ENCODE peak calls at places on chromosomes 13 and 19, in eight cellular contexts. One of them, this sample, is unnamed.

GRCh38 chr19:17720487-17720839 is 1.2 kb downstream of the MAP1S start:
- DNase-seq in ascending aorta: no peak
- DNase-seq in CD4-positive, alpha-beta T cell: no peak
- DNase-seq in Panc1: no peak
- DNase-seq in heart right ventricle: no peak
- DNase-seq in H9: no peak
- DNase-seq in RWPE2: no peak
- DNase-seq in neuronal stem cell: no peak
- DNase-seq in this sample: no peak

GRCh38 chr19:54739587-54740497 is 1.5 kb downstream of the KIR2DL3 start:
- DNase-seq in ascending aorta: no peak
- DNase-seq in CD4-positive, alpha-beta T cell: no peak
- DNase-seq in Panc1: no peak
- DNase-seq in heart right ventricle: no peak
- DNase-seq in H9: no peak
- DNase-seq in RWPE2: no peak
- DNase-seq in neuronal stem cell: no peak
- DNase-seq in this sample: no peak

GRCh38 chr13:23365652-23366051 is 67.8 kb downstream of the SACS start:
- DNase-seq in ascending aorta: no peak
- DNase-seq in CD4-positive, alpha-beta T cell: no peak
- DNase-seq in Panc1: no peak
- DNase-seq in heart right ventricle: no peak
- DNase-seq in H9: no peak
- DNase-seq in RWPE2: no peak
- DNase-seq in neuronal stem cell: no peak
- DNase-seq in this sample: no peak

GRCh38 chr19:55495646-55496349 is 7.6 kb downstream of the SSC5D start:
- DNase-seq in ascending aorta: no peak
- DNase-seq in CD4-positive, alpha-beta T cell: no peak
- DNase-seq in Panc1: no peak
- DNase-seq in heart right ventricle: no peak
- DNase-seq in H9: peak
- DNase-seq in RWPE2: no peak
- DNase-seq in neuronal stem cell: no peak
- DNase-seq in this sample: no peak

GRCh38 chr13:43742911-43743310 is 43.9 kb downstream of the ENOX1 start:
- DNase-seq in ascending aorta: no peak
- DNase-seq in CD4-positive, alpha-beta T cell: no peak
- DNase-seq in Panc1: no peak
- DNase-seq in heart right ventricle: no peak
- DNase-seq in H9: no peak
- DNase-seq in RWPE2: no peak
- DNase-seq in neuronal stem cell: no peak
- DNase-seq in this sample: no peak

GRCh38 chr13:76856141-76856571 is 30.0 kb downstream of the KCTD12 start:
- DNase-seq in ascending aorta: no peak
- DNase-seq in CD4-positive, alpha-beta T cell: no peak
- DNase-seq in Panc1: no peak
- DNase-seq in heart right ventricle: no peak
- DNase-seq in H9: no peak
- DNase-seq in RWPE2: peak
- DNase-seq in neuronal stem cell: no peak
- DNase-seq in this sample: no peak

GRCh38 chr19:40623403-40624239 is 22.5 kb downstream of the LTBP4 start:
- DNase-seq in ascending aorta: peak
- DNase-seq in CD4-positive, alpha-beta T cell: no peak
- DNase-seq in Panc1: no peak
- DNase-seq in heart right ventricle: no peak
- DNase-seq in H9: peak
- DNase-seq in RWPE2: peak
- DNase-seq in neuronal stem cell: no peak
- DNase-seq in this sample: peak

GRCh38 chr19:16894080-16894479 is 5.3 kb downstream of the F2RL3 start:
- DNase-seq in ascending aorta: no peak
- DNase-seq in CD4-positive, alpha-beta T cell: no peak
- DNase-seq in Panc1: no peak
- DNase-seq in heart right ventricle: no peak
- DNase-seq in H9: no peak
- DNase-seq in RWPE2: no peak
- DNase-seq in neuronal stem cell: no peak
- DNase-seq in this sample: peak

GRCh38 chr19:19026299-19026971 is 6.9 kb downstream of the SUGP2 start:
- DNase-seq in ascending aorta: no peak
- DNase-seq in CD4-positive, alpha-beta T cell: no peak
- DNase-seq in Panc1: no peak
- DNase-seq in heart right ventricle: no peak
- DNase-seq in H9: no peak
- DNase-seq in RWPE2: no peak
- DNase-seq in neuronal stem cell: no peak
- DNase-seq in this sample: no peak

GRCh38 chr13:113073942-113074341 is 31.6 kb upstream of the F7 start:
- DNase-seq in ascending aorta: no peak
- DNase-seq in CD4-positive, alpha-beta T cell: no peak
- DNase-seq in Panc1: no peak
- DNase-seq in heart right ventricle: no peak
- DNase-seq in H9: no peak
- DNase-seq in RWPE2: no peak
- DNase-seq in neuronal stem cell: no peak
- DNase-seq in this sample: no peak

GRCh38 chr19:46115396-46116109 is 8.9 kb downstream of the IGFL3 start:
- DNase-seq in ascending aorta: no peak
- DNase-seq in CD4-positive, alpha-beta T cell: no peak
- DNase-seq in Panc1: no peak
- DNase-seq in heart right ventricle: no peak
- DNase-seq in H9: no peak
- DNase-seq in RWPE2: no peak
- DNase-seq in neuronal stem cell: no peak
- DNase-seq in this sample: no peak
- H3K27ac ChIP-seq in ascending aorta: no peak
- H3K27ac ChIP-seq in CD4-positive, alpha-beta T cell: no peak
- H3K27ac ChIP-seq in Panc1: no peak
- H3K27ac ChIP-seq in heart right ventricle: no peak
- H3K27ac ChIP-seq in H9: no peak
- H3K27ac ChIP-seq in RWPE2: peak
- H3K27ac ChIP-seq in neuronal stem cell: no peak
- H3K27ac ChIP-seq in this sample: no peak

GRCh38 chr13:74301200-74302063 is 167.2 kb upstream of the KLF12 start:
- DNase-seq in ascending aorta: no peak
- DNase-seq in CD4-positive, alpha-beta T cell: no peak
- DNase-seq in Panc1: no peak
- DNase-seq in heart right ventricle: no peak
- DNase-seq in H9: no peak
- DNase-seq in RWPE2: no peak
- DNase-seq in neuronal stem cell: no peak
- DNase-seq in this sample: no peak
- H3K27ac ChIP-seq in ascending aorta: peak
- H3K27ac ChIP-seq in CD4-positive, alpha-beta T cell: no peak
- H3K27ac ChIP-seq in Panc1: no peak
- H3K27ac ChIP-seq in heart right ventricle: peak
- H3K27ac ChIP-seq in H9: no peak
- H3K27ac ChIP-seq in RWPE2: no peak
- H3K27ac ChIP-seq in neuronal stem cell: no peak
- H3K27ac ChIP-seq in this sample: no peak

GRCh38 chr13:99416411-99417121 is 84.7 kb upstream of the TM9SF2 start:
- DNase-seq in ascending aorta: peak
- DNase-seq in CD4-positive, alpha-beta T cell: peak
- DNase-seq in Panc1: no peak
- DNase-seq in heart right ventricle: no peak
- DNase-seq in H9: no peak
- DNase-seq in RWPE2: no peak
- DNase-seq in neuronal stem cell: no peak
- DNase-seq in this sample: no peak

GRCh38 chr13:99419591-99420243 is 81.6 kb upstream of the TM9SF2 start:
- DNase-seq in ascending aorta: peak
- DNase-seq in CD4-positive, alpha-beta T cell: no peak
- DNase-seq in Panc1: no peak
- DNase-seq in heart right ventricle: no peak
- DNase-seq in H9: no peak
- DNase-seq in RWPE2: no peak
- DNase-seq in neuronal stem cell: no peak
- DNase-seq in this sample: no peak

GRCh38 chr13:99417151-99417820 is 84.0 kb upstream of the TM9SF2 start:
- DNase-seq in ascending aorta: peak
- DNase-seq in CD4-positive, alpha-beta T cell: peak
- DNase-seq in Panc1: no peak
- DNase-seq in heart right ventricle: no peak
- DNase-seq in H9: peak
- DNase-seq in RWPE2: no peak
- DNase-seq in neuronal stem cell: no peak
- DNase-seq in this sample: no peak

GRCh38 chr13:99417821-99418662 is 83.2 kb upstream of the TM9SF2 start:
- DNase-seq in ascending aorta: peak
- DNase-seq in CD4-positive, alpha-beta T cell: no peak
- DNase-seq in Panc1: no peak
- DNase-seq in heart right ventricle: no peak
- DNase-seq in H9: no peak
- DNase-seq in RWPE2: no peak
- DNase-seq in neuronal stem cell: no peak
- DNase-seq in this sample: no peak

DNA sequence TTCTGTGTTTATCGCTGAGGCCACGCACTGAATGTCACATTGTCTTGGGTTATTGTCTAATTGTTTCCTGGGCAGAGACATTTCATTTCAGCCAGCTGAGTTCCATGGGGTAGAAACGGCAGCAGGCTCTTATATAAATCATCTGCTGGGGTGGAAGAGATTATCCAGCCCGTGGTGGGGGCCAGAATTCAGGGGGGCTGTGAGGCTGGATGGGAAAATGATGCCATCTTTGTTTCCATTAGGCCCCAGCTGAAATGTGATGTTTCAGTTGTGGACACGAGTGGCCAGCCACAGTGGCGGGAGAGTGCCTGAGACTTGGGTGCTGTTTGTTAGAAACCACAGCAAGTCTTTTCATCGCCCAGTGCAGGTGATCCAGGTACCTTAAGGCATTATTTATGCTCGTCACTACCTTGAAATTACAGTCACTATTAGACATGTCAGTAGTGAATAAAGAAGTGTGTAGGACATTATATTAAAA is 82.6 kb upstream of the TM9SF2 start:
- DNase-seq in ascending aorta: peak
- DNase-seq in CD4-positive, alpha-beta T cell: no peak
- DNase-seq in Panc1: no peak
- DNase-seq in heart right ventricle: no peak
- DNase-seq in H9: no peak
- DNase-seq in RWPE2: no peak
- DNase-seq in neuronal stem cell: no peak
- DNase-seq in this sample: no peak
- H3K27ac ChIP-seq in ascending aorta: no peak
- H3K27ac ChIP-seq in CD4-positive, alpha-beta T cell: peak
- H3K27ac ChIP-seq in Panc1: no peak
- H3K27ac ChIP-seq in heart right ventricle: no peak
- H3K27ac ChIP-seq in H9: no peak
- H3K27ac ChIP-seq in RWPE2: no peak
- H3K27ac ChIP-seq in neuronal stem cell: no peak
- H3K27ac ChIP-seq in this sample: no peak

GRCh38 chr19:34994643-34995471 is 5.3 kb upstream of the GRAMD1A start:
- DNase-seq in ascending aorta: no peak
- DNase-seq in CD4-positive, alpha-beta T cell: no peak
- DNase-seq in Panc1: no peak
- DNase-seq in heart right ventricle: peak
- DNase-seq in H9: no peak
- DNase-seq in RWPE2: no peak
- DNase-seq in neuronal stem cell: no peak
- DNase-seq in this sample: peak

GRCh38 chr19:34998777-34999497 is 1.2 kb upstream of the GRAMD1A start:
- DNase-seq in ascending aorta: no peak
- DNase-seq in CD4-positive, alpha-beta T cell: no peak
- DNase-seq in Panc1: no peak
- DNase-seq in heart right ventricle: no peak
- DNase-seq in H9: peak
- DNase-seq in RWPE2: no peak
- DNase-seq in neuronal stem cell: no peak
- DNase-seq in this sample: peak

GRCh38 chr19:34999498-35000337 is at the start of gene GRAMD1A:
- DNase-seq in ascending aorta: peak
- DNase-seq in CD4-positive, alpha-beta T cell: peak
- DNase-seq in Panc1: peak
- DNase-seq in heart right ventricle: peak
- DNase-seq in H9: peak
- DNase-seq in RWPE2: no peak
- DNase-seq in neuronal stem cell: peak
- DNase-seq in this sample: peak

GRCh38 chr19:34995551-34995950 is 4.6 kb upstream of the GRAMD1A start:
- DNase-seq in ascending aorta: no peak
- DNase-seq in CD4-positive, alpha-beta T cell: no peak
- DNase-seq in Panc1: no peak
- DNase-seq in heart right ventricle: no peak
- DNase-seq in H9: no peak
- DNase-seq in RWPE2: no peak
- DNase-seq in neuronal stem cell: no peak
- DNase-seq in this sample: no peak

GRCh38 chr19:34996978-34997640 is 3.0 kb upstream of the GRAMD1A start:
- DNase-seq in ascending aorta: no peak
- DNase-seq in CD4-positive, alpha-beta T cell: peak
- DNase-seq in Panc1: no peak
- DNase-seq in heart right ventricle: no peak
- DNase-seq in H9: no peak
- DNase-seq in RWPE2: no peak
- DNase-seq in neuronal stem cell: no peak
- DNase-seq in this sample: no peak
- H3K27ac ChIP-seq in ascending aorta: peak
- H3K27ac ChIP-seq in CD4-positive, alpha-beta T cell: peak
- H3K27ac ChIP-seq in Panc1: no peak
- H3K27ac ChIP-seq in heart right ventricle: peak
- H3K27ac ChIP-seq in H9: peak
- H3K27ac ChIP-seq in RWPE2: no peak
- H3K27ac ChIP-seq in neuronal stem cell: no peak
- H3K27ac ChIP-seq in this sample: no peak

GRCh38 chr19:49684251-49684982 is 5.0 kb upstream of the ADM5 start:
- DNase-seq in ascending aorta: no peak
- DNase-seq in CD4-positive, alpha-beta T cell: no peak
- DNase-seq in Panc1: no peak
- DNase-seq in heart right ventricle: no peak
- DNase-seq in H9: peak
- DNase-seq in RWPE2: peak
- DNase-seq in neuronal stem cell: no peak
- DNase-seq in this sample: peak
- H3K27ac ChIP-seq in ascending aorta: no peak
- H3K27ac ChIP-seq in CD4-positive, alpha-beta T cell: no peak
- H3K27ac ChIP-seq in Panc1: no peak
- H3K27ac ChIP-seq in heart right ventricle: no peak
- H3K27ac ChIP-seq in H9: no peak
- H3K27ac ChIP-seq in RWPE2: no peak
- H3K27ac ChIP-seq in neuronal stem cell: no peak
- H3K27ac ChIP-seq in this sample: no peak

GRCh38 chr19:38033658-38034150 is 126.7 kb downstream of the SIPA1L3 start:
- DNase-seq in ascending aorta: no peak
- DNase-seq in CD4-positive, alpha-beta T cell: no peak
- DNase-seq in Panc1: no peak
- DNase-seq in heart right ventricle: no peak
- DNase-seq in H9: peak
- DNase-seq in RWPE2: no peak
- DNase-seq in neuronal stem cell: no peak
- DNase-seq in this sample: no peak
- H3K27ac ChIP-seq in ascending aorta: no peak
- H3K27ac ChIP-seq in CD4-positive, alpha-beta T cell: no peak
- H3K27ac ChIP-seq in Panc1: no peak
- H3K27ac ChIP-seq in heart right ventricle: no peak
- H3K27ac ChIP-seq in H9: no peak
- H3K27ac ChIP-seq in RWPE2: peak
- H3K27ac ChIP-seq in neuronal stem cell: no peak
- H3K27ac ChIP-seq in this sample: no peak

GRCh38 chr13:80437212-80437611 is 96.3 kb upstream of the SPRY2 start:
- DNase-seq in ascending aorta: no peak
- DNase-seq in CD4-positive, alpha-beta T cell: no peak
- DNase-seq in Panc1: no peak
- DNase-seq in heart right ventricle: no peak
- DNase-seq in H9: no peak
- DNase-seq in RWPE2: no peak
- DNase-seq in neuronal stem cell: no peak
- DNase-seq in this sample: no peak
- H3K27ac ChIP-seq in ascending aorta: peak
- H3K27ac ChIP-seq in CD4-positive, alpha-beta T cell: no peak
- H3K27ac ChIP-seq in Panc1: no peak
- H3K27ac ChIP-seq in heart right ventricle: peak
- H3K27ac ChIP-seq in H9: no peak
- H3K27ac ChIP-seq in RWPE2: no peak
- H3K27ac ChIP-seq in neuronal stem cell: no peak
- H3K27ac ChIP-seq in this sample: no peak

This sample was measured in right cardiac atrium.